ENCODE peak calls at places on chromosomes 7 and 10, in four cellular contexts. H, Z, J and L are unnamed samples.

GRCh38 chr10:133161486-133162051 is 1.6 kb downstream of the KNDC1 start:
- DNase-seq in H (peak), J (no peak), Z (no peak), L (no peak)

GRCh38 chr10:103814626-103815370 is 40.6 kb downstream of the SH3PXD2A start:
- DNase-seq in Z (no peak), H (no peak), J (no peak), L (no peak)

GRCh38 chr10:62856021-62856420 is 39.9 kb upstream of the EGR2 start:
- DNase-seq in Z (no peak), J (no peak), H (no peak), L (no peak)

GRCh38 chr10:121070257-121070656 is 219.1 kb downstream of the WDR11 start:
- DNase-seq in H (no peak), J (peak), Z (no peak), L (no peak)

GRCh38 chr10:14382022-14382421 is 51.3 kb upstream of the FRMD4A start:
- DNase-seq in J (no peak), Z (no peak), H (no peak), L (no peak)

GRCh38 chr10:9562001-9562505 is 1455.6 kb upstream of the CELF2 start:
- DNase-seq in H (no peak), J (peak), Z (no peak), L (no peak)

GRCh38 chr7:105487559-105488218 is 34.4 kb downstream of the PUS7 start:
- DNase-seq in Z (no peak), H (peak), J (peak), L (peak)

GRCh38 chr7:101705327-101705726 is 76.2 kb upstream of the MYL10 start:
- DNase-seq in H (no peak), Z (no peak), J (peak), L (no peak)

GRCh38 chr10:3803295-3803883 is 18.4 kb upstream of the KLF6 start:
- DNase-seq in H (no peak), J (peak), Z (no peak), L (peak)

GRCh38 chr7:34664757-34665156 is 6.7 kb downstream of the NPSR1 start:
- DNase-seq in J (no peak), H (no peak), Z (no peak), L (no peak)

GRCh38 chr10:3530346-3531096 is 254.5 kb downstream of the KLF6 start:
- DNase-seq in H (no peak), Z (no peak), J (peak), L (no peak)

GRCh38 chr10:98425511-98426352 is 10.8 kb upstream of the PYROXD2 start:
- DNase-seq in H (peak), Z (no peak), J (peak), L (peak)

GRCh38 chr10:86699541-86699940 is 31.2 kb downstream of the LDB3 start:
- DNase-seq in Z (no peak), J (no peak), H (peak), L (no peak)

GRCh38 chr10:79142064-79142491 is 73.3 kb downstream of the ZMIZ1 start:
- DNase-seq in J (no peak), Z (no peak), H (peak), L (peak)

GRCh38 chr10:109987413-109987812 is 20.4 kb upstream of the ADD3 start:
- DNase-seq in J (peak), H (peak), Z (no peak), L (peak)

GRCh38 chr7:47045169-47045568 is 536.7 kb downstream of the TNS3 start:
- DNase-seq in J (no peak), Z (no peak), H (no peak), L (no peak)

GRCh38 chr10:103967433-103968142 is 648 bp downstream of the SLK start:
- DNase-seq in Z (peak), H (peak), J (no peak), L (peak)

GRCh38 chr10:36256905-36257304 is 614.8 kb upstream of the FZD8 start:
- DNase-seq in H (no peak), J (no peak), Z (no peak), L (peak)

GRCh38 chr7:68978710-68979109 is 619.6 kb upstream of the AUTS2 start:
- DNase-seq in Z (no peak), J (no peak), H (no peak), L (no peak)

GRCh38 chr7:77791956-77792355 is 6.3 kb downstream of the TMEM60 start:
- DNase-seq in Z (no peak), H (no peak), J (no peak), L (no peak)

GRCh38 chr10:26367771-26368170 is 70.4 kb upstream of the APBB1IP start:
- DNase-seq in H (no peak), Z (no peak), J (peak), L (peak)

GRCh38 chr10:34231441-34232180 is 583.5 kb downstream of the PARD3 start:
- DNase-seq in Z (no peak), J (no peak), H (no peak), L (no peak)

GRCh38 chr7:11252705-11253272 is 279.1 kb downstream of the PHF14 start:
- DNase-seq in H (no peak), J (no peak), Z (no peak), L (no peak)

GRCh38 chr7:31899356-31899927 is 170.8 kb downstream of the PDE1C start:
- DNase-seq in Z (no peak), J (no peak), H (no peak), L (no peak)

GRCh38 chr7:74453321-74454011 is at the start of gene GTF2IRD1:
- DNase-seq in J (peak), H (peak), Z (peak), L (peak)

GRCh38 chr7:138092486-138093028 is 16.3 kb downstream of the AKR1D1 start:
- DNase-seq in H (no peak), J (peak), Z (no peak), L (no peak)

GRCh38 chr7:134444198-134444960 is 14.5 kb downstream of the AKR1B1 start:
- DNase-seq in H (no peak), Z (no peak), J (peak), L (no peak)

GRCh38 chr10:90723416-90724068 is 134.3 kb downstream of the HTR7 start:
- DNase-seq in J (peak), H (no peak), Z (no peak), L (no peak)

GRCh38 chr10:61810263-61810662 is 91.2 kb upstream of the ARID5B start:
- DNase-seq in J (no peak), Z (no peak), H (no peak), L (no peak)

GRCh38 chr10:3977761-3978160 is 192.8 kb upstream of the KLF6 start:
- DNase-seq in Z (no peak), H (peak), J (no peak), L (no peak)

GRCh38 chr7:136877990-136878389 is 9.5 kb downstream of the CHRM2 start:
- DNase-seq in H (no peak), Z (no peak), J (no peak), L (no peak)

GRCh38 chr10:129547583-129547982 is 80.5 kb downstream of the MGMT start:
- DNase-seq in H (no peak), J (no peak), Z (no peak), L (peak)

GRCh38 chr10:5442056-5442989 is 30.0 kb downstream of the NET1 start:
- DNase-seq in J (peak), H (no peak), Z (peak), L (peak)

GRCh38 chr7:157837047-157837446 is 500.2 kb downstream of the DNAJB6 start:
- DNase-seq in Z (no peak), H (no peak), J (no peak), L (no peak)

GRCh38 chr7:108146070-108146842 is 16.1 kb upstream of the LAMB4 start:
- DNase-seq in Z (peak), H (peak), J (peak), L (peak)

GRCh38 chr7:78433421-78433820 is 634.8 kb downstream of the PHTF2 start:
- DNase-seq in Z (no peak), H (no peak), J (no peak), L (no peak)

GRCh38 chr7:102008535-102009262 is 191.3 kb downstream of the CUX1 start:
- DNase-seq in J (peak), Z (no peak), H (peak), L (no peak)

GRCh38 chr10:5252177-5253037 is 55.8 kb downstream of the AKR1C4 start:
- DNase-seq in H (peak), J (peak), Z (no peak), L (no peak)

GRCh38 chr10:114874827-114875541 is 53.4 kb downstream of the FHIP2A start:
- DNase-seq in H (no peak), J (no peak), Z (no peak), L (peak)
- TF ChIP-seq CTCF in H (no peak), J (no peak), Z (no peak), L (peak)

DNA sequence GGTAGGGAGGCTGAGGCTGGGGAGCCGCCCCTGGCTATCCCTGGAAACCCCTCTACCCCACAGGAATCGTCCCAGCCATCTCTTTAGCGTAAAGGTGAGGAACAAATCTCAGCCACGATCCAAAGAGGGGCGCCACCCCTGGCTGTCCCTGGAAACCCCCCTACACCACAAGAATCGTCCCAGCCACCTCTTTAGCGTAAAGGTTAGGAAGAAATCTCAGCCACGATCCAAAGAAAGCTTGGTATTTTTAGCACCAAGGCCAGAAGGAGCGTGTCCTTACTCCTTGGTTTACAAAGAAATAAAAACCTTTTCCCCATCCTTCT is 757 bp upstream of the TSPAN14 start:
- DNase-seq in H (peak), J (no peak), Z (no peak), L (no peak)
- H3K4me3 ChIP-seq in H (peak), J (peak), Z (peak), L (peak)

GRCh38 chr10:45040921-45041320 is 40.2 kb downstream of the ZNF22 start:
- DNase-seq in J (peak), Z (no peak), H (no peak), L (no peak)

DNA sequence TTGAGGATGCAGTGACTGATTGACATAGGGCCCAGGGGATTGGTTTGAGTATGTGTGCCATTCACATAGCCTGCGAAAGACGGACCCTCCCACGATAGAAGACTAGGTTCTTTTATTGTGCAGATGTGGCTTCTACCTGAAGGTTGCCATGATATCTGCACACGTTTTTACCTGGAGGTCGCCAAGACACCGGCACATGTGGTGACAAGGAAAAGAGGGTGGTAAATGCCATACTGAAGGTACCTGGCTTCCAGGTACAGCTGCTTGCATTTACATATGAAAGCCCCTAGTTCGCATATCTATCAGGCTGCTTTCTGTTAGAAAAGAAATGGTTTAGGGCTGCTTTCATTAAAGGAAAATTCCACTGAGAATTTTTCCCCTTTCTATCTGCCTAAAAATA is 43.6 kb downstream of the ZNF22 start:
- DNase-seq in H (no peak), J (no peak), Z (no peak), L (no peak)
- TF ChIP-seq CTCF in H (no peak), J (no peak), Z (no peak), L (no peak)

GRCh38 chr10:93993414-93993781 is 333 bp upstream of the PLCE1 start:
- DNase-seq in Z (no peak), J (no peak), H (no peak), L (no peak)
- H3K4me3 ChIP-seq in Z (peak), J (peak), H (peak), L (peak)

GRCh38 chr10:125779403-125780327 is 4.0 kb upstream of the MMP21 start:
- DNase-seq in J (no peak), H (no peak), Z (no peak), L (no peak)
- TF ChIP-seq CTCF in J (no peak), H (no peak), Z (no peak), L (no peak)

GRCh38 chr10:124012066-124012465 is 81.3 kb downstream of the CHST15 start:
- DNase-seq in J (no peak), H (peak), Z (no peak), L (no peak)
- H3K4me3 ChIP-seq in J (no peak), H (no peak), Z (no peak), L (no peak)

GRCh38 chr7:16695621-16696237 is 49.7 kb downstream of the BZW2 start:
- DNase-seq in H (no peak), J (peak), Z (peak), L (peak)
- TF ChIP-seq CTCF in H (peak), J (peak), Z (peak), L (peak)